ENCODE peak calls at places on chromosomes 12 and 14, in five cellular contexts. One of them, this sample, is unnamed.

GRCh38 chr12:107624493-107624892 is 61.1 kb upstream of the PWP1 start:
- DNase-seq in PC-3: no peak
- DNase-seq in CD4-positive, alpha-beta T cell: no peak
- DNase-seq in fibroblast of villous mesenchyme: no peak
- DNase-seq in foreskin fibroblast: no peak
- DNase-seq in this sample: no peak

GRCh38 chr12:39764944-39765560 is 145.4 kb upstream of the ABCD2 start:
- DNase-seq in PC-3: peak
- DNase-seq in CD4-positive, alpha-beta T cell: no peak
- DNase-seq in fibroblast of villous mesenchyme: peak
- DNase-seq in foreskin fibroblast: peak
- DNase-seq in this sample: peak

GRCh38 chr14:32897724-32898064 is 41.0 kb upstream of the NPAS3 start:
- DNase-seq in PC-3: peak
- DNase-seq in CD4-positive, alpha-beta T cell: no peak
- DNase-seq in fibroblast of villous mesenchyme: no peak
- DNase-seq in foreskin fibroblast: peak
- DNase-seq in this sample: no peak

GRCh38 chr14:39154594-39155189 is 15.4 kb downstream of the TRAPPC6B start:
- DNase-seq in PC-3: no peak
- DNase-seq in CD4-positive, alpha-beta T cell: no peak
- DNase-seq in fibroblast of villous mesenchyme: no peak
- DNase-seq in foreskin fibroblast: no peak
- DNase-seq in this sample: no peak

GRCh38 chr14:90549794-90550591 is 153.2 kb downstream of the CALM1 start:
- DNase-seq in PC-3: no peak
- DNase-seq in CD4-positive, alpha-beta T cell: no peak
- DNase-seq in fibroblast of villous mesenchyme: no peak
- DNase-seq in foreskin fibroblast: no peak
- DNase-seq in this sample: no peak

GRCh38 chr12:130641571-130642184 is 74.4 kb downstream of the RIMBP2 start:
- DNase-seq in PC-3: no peak
- DNase-seq in CD4-positive, alpha-beta T cell: no peak
- DNase-seq in fibroblast of villous mesenchyme: no peak
- DNase-seq in foreskin fibroblast: no peak
- DNase-seq in this sample: no peak

GRCh38 chr12:65609359-65609771 is 214.9 kb upstream of the HMGA2 start:
- DNase-seq in PC-3: peak
- DNase-seq in CD4-positive, alpha-beta T cell: no peak
- DNase-seq in fibroblast of villous mesenchyme: peak
- DNase-seq in foreskin fibroblast: peak
- DNase-seq in this sample: no peak

GRCh38 chr12:117476341-117476740 is 114.9 kb upstream of the NOS1 start:
- DNase-seq in PC-3: no peak
- DNase-seq in CD4-positive, alpha-beta T cell: no peak
- DNase-seq in fibroblast of villous mesenchyme: no peak
- DNase-seq in foreskin fibroblast: no peak
- DNase-seq in this sample: no peak

GRCh38 chr12:19755141-19755540 is 315.8 kb downstream of the AEBP2 start:
- DNase-seq in PC-3: no peak
- DNase-seq in CD4-positive, alpha-beta T cell: no peak
- DNase-seq in fibroblast of villous mesenchyme: no peak
- DNase-seq in foreskin fibroblast: no peak
- DNase-seq in this sample: no peak

GRCh38 chr14:101870273-101870939 is 94.0 kb upstream of the DYNC1H1 start:
- DNase-seq in PC-3: no peak
- DNase-seq in CD4-positive, alpha-beta T cell: no peak
- DNase-seq in fibroblast of villous mesenchyme: no peak
- DNase-seq in foreskin fibroblast: no peak
- DNase-seq in this sample: no peak

GRCh38 chr14:55129428-55130193 is 559 bp downstream of the LGALS3 start:
- DNase-seq in PC-3: peak
- DNase-seq in CD4-positive, alpha-beta T cell: peak
- DNase-seq in fibroblast of villous mesenchyme: peak
- DNase-seq in foreskin fibroblast: peak
- DNase-seq in this sample: peak

DNA sequence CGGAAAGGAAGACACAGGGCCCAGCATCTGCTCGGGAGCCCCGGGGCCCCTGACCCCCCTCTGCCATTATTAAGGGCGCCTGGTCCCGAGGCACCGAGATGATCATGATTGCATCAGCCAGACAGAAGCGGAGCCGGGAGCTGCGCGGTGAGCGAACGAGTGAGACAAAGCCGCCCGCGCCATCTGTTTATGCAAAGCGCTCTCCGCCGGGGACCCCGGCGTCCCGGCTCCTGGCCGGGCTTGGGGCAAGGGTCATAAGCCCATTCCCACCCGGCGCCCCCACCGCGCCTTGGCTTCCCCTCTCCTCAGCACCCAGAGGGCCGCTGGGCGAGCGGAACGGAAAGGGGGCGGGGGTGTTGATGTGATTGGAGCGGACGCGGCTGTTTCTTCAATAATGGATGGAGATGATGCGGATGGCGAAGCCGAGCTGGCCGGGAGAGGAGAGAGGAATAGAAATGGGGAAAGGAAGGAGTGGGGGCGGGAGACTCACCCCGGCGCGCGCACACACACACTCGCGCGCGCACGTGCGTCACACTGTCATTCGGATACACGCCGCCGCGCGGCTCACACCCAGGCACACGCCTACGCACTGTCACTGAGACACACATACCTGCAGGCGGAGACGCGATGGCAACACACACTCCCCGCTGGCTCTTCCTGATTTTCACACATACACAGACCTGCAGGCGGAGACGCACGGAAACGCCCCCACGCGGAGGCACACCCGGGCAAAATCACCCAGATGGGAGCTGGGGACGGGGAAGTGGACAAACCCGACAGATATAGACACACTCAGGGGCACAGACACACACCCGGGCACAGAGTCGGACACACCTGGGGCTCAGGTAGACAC is 10.7 kb downstream of the STAC3 start:
- DNase-seq in PC-3: peak
- DNase-seq in CD4-positive, alpha-beta T cell: peak
- DNase-seq in fibroblast of villous mesenchyme: peak
- DNase-seq in foreskin fibroblast: peak
- DNase-seq in this sample: peak
- TF ChIP-seq CTCF in PC-3: peak
- TF ChIP-seq CTCF in CD4-positive, alpha-beta T cell: peak
- TF ChIP-seq CTCF in fibroblast of villous mesenchyme: no peak
- TF ChIP-seq CTCF in foreskin fibroblast: no peak
- TF ChIP-seq CTCF in this sample: no peak

DNA sequence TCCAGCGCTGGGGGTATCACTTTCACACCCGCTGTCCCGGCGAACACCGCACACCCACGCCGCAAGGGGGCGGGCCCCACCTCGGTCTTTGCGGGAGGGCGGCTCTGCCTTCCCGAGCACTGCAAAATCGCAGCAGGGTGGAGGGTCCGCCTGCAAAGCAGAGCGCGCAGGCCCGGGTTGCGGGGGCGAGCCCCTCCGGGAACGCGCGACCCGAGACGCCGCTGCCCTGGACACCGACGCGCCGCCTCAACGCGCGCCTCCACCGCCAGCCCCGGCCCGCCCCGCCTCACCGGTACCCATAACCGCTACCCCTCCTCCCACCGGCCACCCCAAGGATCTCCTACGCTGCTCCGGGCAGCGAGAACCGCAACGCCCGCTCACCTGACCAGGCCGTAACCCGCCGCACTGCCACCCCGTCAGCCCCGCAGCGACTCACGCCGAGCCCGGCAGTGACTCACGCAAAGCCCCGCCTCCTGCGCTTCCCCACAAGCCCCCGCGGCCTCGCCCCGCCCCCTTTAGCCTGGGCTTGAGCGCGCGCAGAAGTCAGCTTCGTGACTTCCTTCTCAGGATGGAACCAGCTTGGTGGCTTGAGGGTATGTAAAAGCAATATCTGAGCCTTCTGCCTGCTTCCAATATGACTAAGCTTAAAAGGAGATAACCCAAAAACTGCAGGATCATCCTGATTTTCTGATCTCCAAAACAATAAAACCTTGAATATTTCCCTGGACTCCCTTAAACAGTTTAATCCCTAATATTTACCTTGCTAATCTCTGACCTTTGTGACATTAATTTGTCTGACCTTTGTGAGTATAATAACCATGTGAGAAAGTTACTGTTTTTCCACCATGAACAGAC is at the start of gene RPAP3:
- DNase-seq in PC-3: peak
- DNase-seq in CD4-positive, alpha-beta T cell: peak
- DNase-seq in fibroblast of villous mesenchyme: peak
- DNase-seq in foreskin fibroblast: peak
- DNase-seq in this sample: peak
- TF ChIP-seq CTCF in PC-3: peak
- TF ChIP-seq CTCF in CD4-positive, alpha-beta T cell: peak
- TF ChIP-seq CTCF in fibroblast of villous mesenchyme: peak
- TF ChIP-seq CTCF in foreskin fibroblast: peak
- TF ChIP-seq CTCF in this sample: peak

DNA sequence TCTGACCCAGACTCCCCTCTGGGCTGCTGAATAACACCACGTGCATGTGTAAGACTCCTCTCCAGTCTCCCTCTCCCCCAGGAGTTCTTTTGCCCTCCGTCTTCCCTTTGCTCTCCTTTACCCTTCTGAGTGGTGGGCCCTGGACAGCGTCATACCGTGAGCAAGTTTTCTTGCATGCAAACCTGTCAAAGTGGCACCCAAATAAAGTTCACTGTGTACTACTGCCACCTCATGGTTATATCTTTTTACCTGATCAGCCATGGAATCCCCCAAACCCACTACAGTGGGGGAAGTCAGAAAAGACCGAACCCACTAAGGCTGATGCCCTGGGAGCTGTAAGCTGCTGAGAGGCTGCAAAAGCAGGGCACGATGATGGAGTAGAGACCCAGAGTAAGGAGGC is 131.1 kb upstream of the VRK1 start:
- DNase-seq in PC-3: no peak
- DNase-seq in CD4-positive, alpha-beta T cell: no peak
- DNase-seq in fibroblast of villous mesenchyme: no peak
- DNase-seq in foreskin fibroblast: no peak
- DNase-seq in this sample: no peak
- TF ChIP-seq CTCF in PC-3: no peak
- TF ChIP-seq CTCF in CD4-positive, alpha-beta T cell: no peak
- TF ChIP-seq CTCF in fibroblast of villous mesenchyme: no peak
- TF ChIP-seq CTCF in foreskin fibroblast: no peak
- TF ChIP-seq CTCF in this sample: no peak

GRCh38 chr12:53299454-53300180 is at the start of gene MYG1:
- DNase-seq in PC-3: peak
- DNase-seq in CD4-positive, alpha-beta T cell: peak
- DNase-seq in fibroblast of villous mesenchyme: peak
- DNase-seq in foreskin fibroblast: peak
- DNase-seq in this sample: peak
- TF ChIP-seq CTCF in PC-3: peak
- TF ChIP-seq CTCF in CD4-positive, alpha-beta T cell: no peak
- TF ChIP-seq CTCF in fibroblast of villous mesenchyme: peak
- TF ChIP-seq CTCF in foreskin fibroblast: no peak
- TF ChIP-seq CTCF in this sample: peak